ENCODE peak calls at places on chromosome 19, in five cellular contexts. One of them, this sample, is unnamed.

GRCh38 chr19:31340059-31341025 is 8.9 kb downstream of the TSHZ3 start:
- DNase-seq in HepG2: no peak
- DNase-seq in GM12878: no peak
- DNase-seq in HCT116: no peak
- DNase-seq in K562: no peak
- DNase-seq in this sample: no peak

GRCh38 chr19:7533925-7534480 is 1.5 kb upstream of the PNPLA6 start:
- DNase-seq in HepG2: peak; percentile 67
- DNase-seq in GM12878: peak; percentile 37
- DNase-seq in HCT116: peak; percentile 71
- DNase-seq in K562: peak; percentile 84
- DNase-seq in this sample: peak; percentile 88

GRCh38 chr19:46579286-46579944 is 21.7 kb upstream of the CALM3 start:
- DNase-seq in GM12878: no peak
- DNase-seq in HepG2: no peak
- DNase-seq in HCT116: no peak
- DNase-seq in K562: no peak
- DNase-seq in this sample: peak; percentile 55

GRCh38 chr19:3536429-3537100 is 2.4 kb upstream of the TEKTIP1 start:
- DNase-seq in HepG2: no peak
- DNase-seq in GM12878: no peak
- DNase-seq in K562: no peak
- DNase-seq in HCT116: no peak
- DNase-seq in this sample: no peak

GRCh38 chr19:27774827-27775226 is 1438.1 kb downstream of the UQCRFS1 start:
- DNase-seq in K562: peak; percentile 72
- DNase-seq in HepG2: peak; percentile 18
- DNase-seq in HCT116: no peak
- DNase-seq in GM12878: no peak
- DNase-seq in this sample: no peak

GRCh38 chr19:9323557-9323918 is 441 bp upstream of the ZNF559 start:
- DNase-seq in K562: peak; percentile 55
- DNase-seq in HepG2: peak; percentile 81
- DNase-seq in GM12878: peak; percentile 32
- DNase-seq in HCT116: peak; percentile 6
- DNase-seq in this sample: peak; percentile 79

GRCh38 chr19:13091400-13092161 is 11.1 kb downstream of the LYL1 start:
- DNase-seq in HCT116: no peak
- DNase-seq in HepG2: no peak
- DNase-seq in K562: no peak
- DNase-seq in GM12878: no peak
- DNase-seq in this sample: no peak

GRCh38 chr19:3880471-3881271 is at the start of gene ATCAY:
- DNase-seq in K562: no peak
- DNase-seq in HepG2: no peak
- DNase-seq in GM12878: no peak
- DNase-seq in HCT116: no peak
- DNase-seq in this sample: no peak

GRCh38 chr19:36898422-36898821 is 17.7 kb downstream of the ZNF829 start:
- DNase-seq in HepG2: no peak
- DNase-seq in K562: no peak
- DNase-seq in GM12878: no peak
- DNase-seq in HCT116: no peak
- DNase-seq in this sample: no peak

GRCh38 chr19:49888478-49888901 is 8.2 kb downstream of the IL4I1 start:
- DNase-seq in GM12878: no peak
- DNase-seq in K562: no peak
- DNase-seq in HCT116: no peak
- DNase-seq in HepG2: no peak
- DNase-seq in this sample: no peak

GRCh38 chr19:38739440-38740251 is 4.6 kb downstream of the CAPN12 start:
- DNase-seq in GM12878: no peak
- DNase-seq in K562: no peak
- DNase-seq in HepG2: no peak
- DNase-seq in HCT116: no peak
- DNase-seq in this sample: peak; percentile 29

GRCh38 chr19:46737275-46737654 is 8.6 kb upstream of the FKRP start:
- DNase-seq in HCT116: no peak
- DNase-seq in HepG2: no peak
- DNase-seq in GM12878: no peak
- DNase-seq in K562: peak; percentile 39
- DNase-seq in this sample: no peak

GRCh38 chr19:53102701-53103140 is 501 bp downstream of the ZNF160 start:
- DNase-seq in HepG2: no peak
- DNase-seq in GM12878: no peak
- DNase-seq in K562: peak; percentile 57
- DNase-seq in HCT116: no peak
- DNase-seq in this sample: peak; percentile 29

GRCh38 chr19:33052352-33052972 is 12.2 kb downstream of the RHPN2 start:
- DNase-seq in HepG2: peak; percentile 60
- DNase-seq in GM12878: no peak
- DNase-seq in HCT116: no peak
- DNase-seq in K562: no peak
- DNase-seq in this sample: no peak

GRCh38 chr19:33054623-33055022 is 10.1 kb downstream of the RHPN2 start:
- DNase-seq in HepG2: no peak
- DNase-seq in K562: no peak
- DNase-seq in GM12878: no peak
- DNase-seq in HCT116: peak; percentile 74
- DNase-seq in this sample: peak; percentile 85

GRCh38 chr19:33050110-33050509 is 14.6 kb downstream of the RHPN2 start:
- DNase-seq in HCT116: no peak
- DNase-seq in K562: no peak
- DNase-seq in HepG2: no peak
- DNase-seq in GM12878: no peak
- DNase-seq in this sample: no peak

GRCh38 chr19:33060586-33060985 is 4.1 kb downstream of the RHPN2 start:
- DNase-seq in HCT116: no peak
- DNase-seq in HepG2: no peak
- DNase-seq in GM12878: no peak
- DNase-seq in K562: no peak
- DNase-seq in this sample: no peak

DNA sequence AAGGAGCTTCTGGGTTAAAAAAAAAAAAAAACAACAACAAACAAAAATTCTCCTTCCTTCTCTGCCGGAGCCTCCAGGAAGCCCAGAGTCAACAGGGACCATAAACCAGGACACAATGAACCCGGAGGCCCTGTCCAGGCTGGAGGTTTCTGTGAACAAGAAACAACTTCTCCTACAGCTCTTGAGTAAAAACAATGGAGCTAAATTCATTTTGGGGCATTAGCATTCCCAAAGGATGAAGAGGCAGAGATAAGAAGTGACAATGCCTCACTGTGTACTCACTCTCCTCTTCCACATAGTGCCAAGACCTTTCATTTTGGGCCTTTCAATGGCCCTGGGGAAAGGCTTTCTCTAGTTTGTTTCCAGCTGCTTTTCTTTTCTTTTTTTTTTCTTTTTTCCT is 9.0 kb downstream of the RHPN2 start:
- DNase-seq in K562: no peak
- DNase-seq in GM12878: no peak
- DNase-seq in HCT116: no peak
- DNase-seq in HepG2: no peak
- DNase-seq in this sample: no peak
- TF ChIP-seq REST in K562: no peak
- TF ChIP-seq REST in GM12878: no peak
- TF ChIP-seq REST in HCT116: no peak
- TF ChIP-seq REST in HepG2: no peak
- TF ChIP-seq REST in this sample: no peak

GRCh38 chr19:10815969-10816635 is 19.9 kb downstream of the TMED1 start:
- DNase-seq in HepG2: no peak
- DNase-seq in GM12878: no peak
- DNase-seq in HCT116: no peak
- DNase-seq in K562: no peak
- DNase-seq in this sample: no peak
- TF ChIP-seq CEBPB in HepG2: no peak
- TF ChIP-seq CEBPB in GM12878: no peak
- TF ChIP-seq CEBPB in HCT116: no peak
- TF ChIP-seq CEBPB in K562: no peak
- TF ChIP-seq CEBPB in this sample: no peak

GRCh38 chr19:42198676-42199439 is 18.6 kb downstream of the DEDD2 start:
- DNase-seq in HepG2: no peak
- DNase-seq in K562: no peak
- DNase-seq in GM12878: peak; percentile 53
- DNase-seq in HCT116: no peak
- DNase-seq in this sample: no peak
- TF ChIP-seq REST in HepG2: no peak
- TF ChIP-seq REST in K562: no peak
- TF ChIP-seq REST in GM12878: no peak
- TF ChIP-seq REST in HCT116: no peak
- TF ChIP-seq REST in this sample: no peak

DNA sequence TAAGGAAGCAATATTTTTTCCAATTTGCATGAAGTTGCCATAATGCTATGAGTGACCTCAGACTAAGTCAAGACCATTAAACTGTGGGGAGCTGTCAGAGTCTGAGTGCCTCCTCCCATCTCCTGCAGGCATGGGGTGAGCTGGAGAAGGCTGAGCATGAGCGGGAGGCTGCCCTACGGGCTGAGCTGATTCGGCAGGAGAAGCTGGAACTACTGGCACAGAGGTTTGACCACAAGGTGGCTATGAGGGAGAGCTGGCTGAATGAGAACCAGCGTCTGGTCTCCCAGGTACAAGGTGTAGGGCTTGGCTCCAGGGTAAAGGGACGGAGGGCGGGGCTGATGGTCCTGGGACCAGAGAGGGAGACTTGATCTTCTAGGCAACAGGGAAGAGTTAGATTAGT is 35.8 kb downstream of the SPTBN4 start:
- DNase-seq in K562: peak; percentile 23
- DNase-seq in HepG2: peak; percentile 31
- DNase-seq in HCT116: peak; percentile 41
- DNase-seq in GM12878: no peak
- DNase-seq in this sample: peak; percentile 58
- TF ChIP-seq CEBPB in K562: no peak
- TF ChIP-seq CEBPB in HepG2: no peak
- TF ChIP-seq CEBPB in HCT116: no peak
- TF ChIP-seq CEBPB in GM12878: no peak
- TF ChIP-seq CEBPB in this sample: no peak

DNA sequence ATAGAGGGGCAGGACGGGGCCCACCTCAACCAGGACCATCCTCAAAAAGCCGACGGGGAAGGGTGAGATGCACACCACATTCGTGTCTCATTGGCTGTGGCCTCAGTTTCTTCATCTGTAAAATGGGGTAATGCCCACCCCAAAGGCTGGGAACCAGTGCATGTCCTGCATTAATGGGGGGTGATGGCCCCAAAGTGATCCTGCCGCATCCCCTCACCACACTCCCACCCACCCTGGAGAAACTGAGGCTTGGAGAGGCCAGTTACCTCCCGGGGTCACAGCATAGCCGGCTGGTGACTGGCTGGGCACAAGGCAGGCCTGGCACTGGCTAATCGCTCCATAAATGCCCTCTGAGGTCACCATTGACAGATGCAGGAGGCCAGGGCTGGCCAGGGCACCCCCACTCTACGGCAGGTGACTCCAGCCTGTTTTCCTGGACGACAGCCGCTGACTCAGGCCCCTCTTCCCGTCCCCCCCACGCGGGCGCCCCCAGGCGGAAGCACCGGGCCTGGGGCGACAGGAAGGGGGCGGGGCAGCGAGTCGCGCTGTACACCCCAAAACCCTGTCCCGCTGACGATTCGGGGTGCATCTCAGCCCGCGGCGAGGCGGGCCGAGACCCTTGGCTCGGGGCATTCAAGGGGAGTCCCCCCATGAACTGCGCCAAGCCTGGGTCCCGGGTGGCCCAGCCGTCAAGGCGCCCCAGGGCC is 483 bp upstream of the MIDN start:
- DNase-seq in GM12878: no peak
- DNase-seq in K562: no peak
- DNase-seq in HCT116: no peak
- DNase-seq in HepG2: peak; percentile 46
- DNase-seq in this sample: no peak
- TF ChIP-seq REST in GM12878: no peak
- TF ChIP-seq REST in K562: peak; percentile 33
- TF ChIP-seq REST in HCT116: no peak
- TF ChIP-seq REST in HepG2: no peak
- TF ChIP-seq REST in this sample: no peak

GRCh38 chr19:51959791-51960190 is 26.8 kb downstream of the ZNF350 start:
- DNase-seq in GM12878: no peak
- DNase-seq in K562: no peak
- DNase-seq in HCT116: no peak
- DNase-seq in HepG2: no peak
- DNase-seq in this sample: no peak
- TF ChIP-seq CEBPB in GM12878: no peak
- TF ChIP-seq CEBPB in K562: no peak
- TF ChIP-seq CEBPB in HCT116: no peak
- TF ChIP-seq CEBPB in HepG2: no peak
- TF ChIP-seq CEBPB in this sample: no peak

DNA sequence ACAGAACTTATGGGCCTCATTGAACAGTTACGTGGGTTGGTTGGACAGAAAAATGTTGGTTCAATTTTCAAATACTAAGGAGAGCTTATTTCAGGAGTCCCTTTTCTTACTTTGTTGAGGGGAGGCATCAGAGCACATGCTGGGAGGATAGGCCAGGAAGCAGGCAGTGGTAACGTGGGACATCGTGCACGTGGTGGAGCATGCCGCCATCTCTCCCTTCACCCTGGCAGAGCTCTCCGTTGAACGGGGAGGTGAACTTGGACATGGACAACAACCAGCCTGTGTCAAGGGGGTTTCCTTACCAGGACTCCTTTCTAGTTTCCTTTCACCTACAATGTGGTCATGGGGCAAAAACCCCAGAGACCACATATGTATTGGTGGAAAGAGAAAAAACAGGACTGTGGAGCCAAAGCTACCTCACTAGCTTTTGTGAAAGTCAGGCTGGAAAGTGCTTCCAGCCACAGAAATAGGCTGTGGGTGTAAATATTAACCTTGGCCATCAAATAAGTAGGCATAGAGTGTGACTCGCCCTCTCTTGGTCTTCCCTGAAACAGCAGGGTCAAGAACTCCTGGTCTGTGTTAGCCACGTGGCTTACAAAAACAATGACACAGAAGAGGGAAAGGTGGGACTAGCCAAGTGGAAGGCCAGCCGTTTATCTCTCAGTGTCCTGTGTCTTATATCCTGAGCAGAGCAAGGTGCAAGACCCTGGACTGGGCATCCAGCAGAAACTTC is 14.4 kb downstream of the MICOS13 start:
- DNase-seq in K562: peak; percentile 35
- DNase-seq in HepG2: peak; percentile 69
- DNase-seq in HCT116: no peak
- DNase-seq in GM12878: peak; percentile 20
- DNase-seq in this sample: peak; percentile 68
- TF ChIP-seq REST in K562: no peak
- TF ChIP-seq REST in HepG2: no peak
- TF ChIP-seq REST in HCT116: no peak
- TF ChIP-seq REST in GM12878: no peak
- TF ChIP-seq REST in this sample: no peak

GRCh38 chr19:22807061-22807835 is 23.3 kb upstream of the ZNF99 start:
- DNase-seq in K562: no peak
- DNase-seq in HepG2: no peak
- DNase-seq in GM12878: no peak
- DNase-seq in HCT116: no peak
- DNase-seq in this sample: no peak
- TF ChIP-seq CEBPB in K562: no peak
- TF ChIP-seq CEBPB in HepG2: no peak
- TF ChIP-seq CEBPB in GM12878: no peak
- TF ChIP-seq CEBPB in HCT116: no peak
- TF ChIP-seq CEBPB in this sample: no peak